ENCODE peak calls at places on chromosomes 5 and 9, in eight cellular contexts. One of them, this sample, is unnamed.

GRCh38 chr5:17799521-17799920 is 165.3 kb downstream of the TAF11L14 start:
- DNase-seq in right lobe of liver: no peak
- DNase-seq in tibial nerve: no peak
- DNase-seq in ovary: no peak
- DNase-seq in spleen: no peak
- DNase-seq in cardiac muscle cell: no peak
- DNase-seq in left ventricle myocardium inferior: no peak
- DNase-seq in adrenal gland: no peak
- DNase-seq in this sample: no peak

GRCh38 chr5:72817639-72818266 is 1.3 kb downstream of the TNPO1 start:
- DNase-seq in right lobe of liver: no peak
- DNase-seq in tibial nerve: no peak
- DNase-seq in ovary: no peak
- DNase-seq in spleen: no peak
- DNase-seq in cardiac muscle cell: no peak
- DNase-seq in left ventricle myocardium inferior: no peak
- DNase-seq in adrenal gland: no peak
- DNase-seq in this sample: no peak

GRCh38 chr5:161152415-161152814 is 300.4 kb upstream of the ATP10B start:
- DNase-seq in right lobe of liver: no peak
- DNase-seq in tibial nerve: no peak
- DNase-seq in ovary: no peak
- DNase-seq in spleen: no peak
- DNase-seq in cardiac muscle cell: no peak
- DNase-seq in left ventricle myocardium inferior: no peak
- DNase-seq in adrenal gland: no peak
- DNase-seq in this sample: no peak

GRCh38 chr9:110578896-110579752 is at the start of gene SVEP1:
- DNase-seq in right lobe of liver: no peak
- DNase-seq in tibial nerve: peak
- DNase-seq in ovary: peak
- DNase-seq in spleen: peak
- DNase-seq in cardiac muscle cell: peak
- DNase-seq in left ventricle myocardium inferior: peak
- DNase-seq in adrenal gland: peak
- DNase-seq in this sample: peak

GRCh38 chr5:169499990-169500389 is 83.6 kb upstream of the SPDL1 start:
- DNase-seq in right lobe of liver: no peak
- DNase-seq in tibial nerve: no peak
- DNase-seq in ovary: no peak
- DNase-seq in spleen: no peak
- DNase-seq in cardiac muscle cell: peak
- DNase-seq in left ventricle myocardium inferior: no peak
- DNase-seq in adrenal gland: no peak
- DNase-seq in this sample: no peak

GRCh38 chr9:22529426-22530199 is 83.0 kb downstream of the DMRTA1 start:
- DNase-seq in right lobe of liver: no peak
- DNase-seq in tibial nerve: no peak
- DNase-seq in ovary: no peak
- DNase-seq in spleen: no peak
- DNase-seq in cardiac muscle cell: no peak
- DNase-seq in left ventricle myocardium inferior: no peak
- DNase-seq in adrenal gland: no peak
- DNase-seq in this sample: no peak

GRCh38 chr9:136926749-136927148 is 17.8 kb downstream of the FBXW5 start:
- DNase-seq in right lobe of liver: no peak
- DNase-seq in tibial nerve: no peak
- DNase-seq in ovary: no peak
- DNase-seq in spleen: no peak
- DNase-seq in cardiac muscle cell: no peak
- DNase-seq in left ventricle myocardium inferior: no peak
- DNase-seq in adrenal gland: no peak
- DNase-seq in this sample: no peak

GRCh38 chr9:84331119-84331791 is 9.3 kb downstream of the SLC28A3 start:
- DNase-seq in right lobe of liver: no peak
- DNase-seq in tibial nerve: no peak
- DNase-seq in ovary: no peak
- DNase-seq in spleen: no peak
- DNase-seq in cardiac muscle cell: no peak
- DNase-seq in left ventricle myocardium inferior: no peak
- DNase-seq in adrenal gland: no peak
- DNase-seq in this sample: peak

GRCh38 chr5:138580777-138581176 is 5.6 kb upstream of the HSPA9 start:
- DNase-seq in right lobe of liver: no peak
- DNase-seq in tibial nerve: no peak
- DNase-seq in ovary: no peak
- DNase-seq in spleen: no peak
- DNase-seq in cardiac muscle cell: no peak
- DNase-seq in left ventricle myocardium inferior: no peak
- DNase-seq in adrenal gland: no peak
- DNase-seq in this sample: no peak

GRCh38 chr5:138575194-138576015 is at the start of gene HSPA9:
- DNase-seq in right lobe of liver: peak
- DNase-seq in tibial nerve: peak
- DNase-seq in ovary: peak
- DNase-seq in spleen: peak
- DNase-seq in cardiac muscle cell: peak
- DNase-seq in left ventricle myocardium inferior: peak
- DNase-seq in adrenal gland: peak
- DNase-seq in this sample: peak

GRCh38 chr5:138580001-138580400 is 4.8 kb upstream of the HSPA9 start:
- DNase-seq in right lobe of liver: no peak
- DNase-seq in tibial nerve: no peak
- DNase-seq in ovary: no peak
- DNase-seq in spleen: no peak
- DNase-seq in cardiac muscle cell: no peak
- DNase-seq in left ventricle myocardium inferior: no peak
- DNase-seq in adrenal gland: no peak
- DNase-seq in this sample: no peak

GRCh38 chr5:138582959-138583358 is 7.8 kb upstream of the HSPA9 start:
- DNase-seq in right lobe of liver: no peak
- DNase-seq in tibial nerve: no peak
- DNase-seq in ovary: no peak
- DNase-seq in spleen: no peak
- DNase-seq in cardiac muscle cell: no peak
- DNase-seq in left ventricle myocardium inferior: no peak
- DNase-seq in adrenal gland: no peak
- DNase-seq in this sample: no peak

DNA sequence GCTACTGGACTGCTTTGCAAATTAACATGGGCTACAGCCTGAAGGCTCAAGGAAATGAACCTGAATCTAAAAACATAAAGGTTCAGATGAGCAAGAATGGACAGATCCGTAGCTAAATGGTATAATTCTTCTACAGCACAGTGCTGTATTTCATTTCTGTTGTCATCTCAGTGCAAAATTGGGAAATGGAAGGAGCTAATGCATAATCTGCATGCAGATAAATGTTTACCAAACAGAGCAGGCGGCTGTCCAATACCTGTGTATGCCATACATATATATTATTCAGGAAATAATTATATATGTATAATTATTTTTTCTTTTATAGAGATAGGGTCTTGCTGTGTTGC is 4.3 kb upstream of the HSPA9 start:
- DNase-seq in right lobe of liver: no peak
- DNase-seq in tibial nerve: no peak
- DNase-seq in ovary: no peak
- DNase-seq in spleen: no peak
- DNase-seq in cardiac muscle cell: no peak
- DNase-seq in left ventricle myocardium inferior: no peak
- DNase-seq in adrenal gland: no peak
- DNase-seq in this sample: no peak
- TF ChIP-seq CTCF in right lobe of liver: no peak
- TF ChIP-seq CTCF in tibial nerve: no peak
- TF ChIP-seq CTCF in ovary: no peak
- TF ChIP-seq CTCF in spleen: no peak
- TF ChIP-seq CTCF in cardiac muscle cell: no peak
- TF ChIP-seq CTCF in left ventricle myocardium inferior: no peak
- TF ChIP-seq CTCF in adrenal gland: peak
- TF ChIP-seq CTCF in this sample: no peak

GRCh38 chr5:135832941-135833340 is 1.5 kb upstream of the SLC25A48 start:
- DNase-seq in right lobe of liver: peak
- DNase-seq in tibial nerve: no peak
- DNase-seq in ovary: no peak
- DNase-seq in spleen: peak
- DNase-seq in cardiac muscle cell: no peak
- DNase-seq in left ventricle myocardium inferior: no peak
- DNase-seq in adrenal gland: no peak
- DNase-seq in this sample: no peak

GRCh38 chr5:135833961-135834638 is 363 bp upstream of the SLC25A48 start:
- DNase-seq in right lobe of liver: peak
- DNase-seq in tibial nerve: no peak
- DNase-seq in ovary: no peak
- DNase-seq in spleen: peak
- DNase-seq in cardiac muscle cell: no peak
- DNase-seq in left ventricle myocardium inferior: no peak
- DNase-seq in adrenal gland: no peak
- DNase-seq in this sample: no peak

GRCh38 chr5:135833521-135833920 is 942 bp upstream of the SLC25A48 start:
- DNase-seq in right lobe of liver: peak
- DNase-seq in tibial nerve: no peak
- DNase-seq in ovary: no peak
- DNase-seq in spleen: peak
- DNase-seq in cardiac muscle cell: no peak
- DNase-seq in left ventricle myocardium inferior: no peak
- DNase-seq in adrenal gland: no peak
- DNase-seq in this sample: no peak

GRCh38 chr5:135835766-135836165 is 1.3 kb downstream of the SLC25A48 start:
- DNase-seq in right lobe of liver: peak
- DNase-seq in tibial nerve: no peak
- DNase-seq in ovary: no peak
- DNase-seq in spleen: peak
- DNase-seq in cardiac muscle cell: no peak
- DNase-seq in left ventricle myocardium inferior: no peak
- DNase-seq in adrenal gland: no peak
- DNase-seq in this sample: no peak

DNA sequence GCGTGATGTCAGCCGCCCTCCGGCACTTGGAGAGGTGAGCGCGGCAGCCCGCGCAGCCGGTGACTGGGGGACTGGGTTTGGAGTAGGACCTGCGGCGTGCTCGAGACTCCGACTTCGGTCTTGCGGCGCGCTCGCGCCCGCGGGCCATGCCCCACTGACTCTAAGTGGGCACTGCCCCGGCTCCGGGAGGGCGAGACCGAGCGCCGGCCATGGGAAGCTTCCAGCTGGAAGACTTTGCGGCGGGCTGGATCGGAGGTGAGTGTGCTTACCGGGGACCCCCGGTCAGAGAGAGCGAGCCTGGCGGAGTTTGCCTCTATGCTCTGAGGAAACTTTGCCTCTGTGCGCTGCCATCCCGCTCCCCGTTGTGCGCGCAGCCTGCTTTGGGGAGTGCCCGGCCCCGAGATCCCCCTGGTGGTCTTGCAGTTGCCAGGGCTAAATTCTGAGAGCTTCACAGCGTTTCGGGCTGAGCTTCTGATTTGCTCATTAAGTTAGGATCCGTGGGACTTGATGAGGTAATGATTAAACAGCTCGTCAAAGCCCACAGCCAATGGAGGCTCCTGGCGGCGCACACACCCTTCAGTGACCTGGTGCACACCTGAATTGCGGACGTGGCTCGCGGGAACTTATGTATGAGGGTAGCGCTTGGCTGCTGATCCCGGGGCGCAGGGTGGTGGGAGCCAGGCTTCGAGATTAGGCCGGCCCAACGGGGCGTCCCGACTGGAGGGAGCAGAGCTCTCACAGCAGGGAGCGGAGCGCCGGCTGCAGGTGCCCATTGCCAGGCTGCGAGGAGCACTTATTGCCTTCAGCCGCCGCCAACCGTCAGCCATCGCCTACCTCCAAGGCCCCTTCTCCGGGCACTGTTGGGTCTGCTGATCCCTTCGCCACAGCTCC is at the start of gene SLC25A48:
- DNase-seq in right lobe of liver: peak
- DNase-seq in tibial nerve: no peak
- DNase-seq in ovary: no peak
- DNase-seq in spleen: peak
- DNase-seq in cardiac muscle cell: peak
- DNase-seq in left ventricle myocardium inferior: peak
- DNase-seq in adrenal gland: peak
- DNase-seq in this sample: no peak
- H3K27ac ChIP-seq in right lobe of liver: no peak
- H3K27ac ChIP-seq in tibial nerve: peak
- H3K27ac ChIP-seq in ovary: no peak
- H3K27ac ChIP-seq in spleen: no peak
- H3K27ac ChIP-seq in cardiac muscle cell: no peak
- H3K27ac ChIP-seq in left ventricle myocardium inferior: no peak
- H3K27ac ChIP-seq in adrenal gland: no peak
- H3K27ac ChIP-seq in this sample: no peak

GRCh38 chr9:33265211-33265885 is 499 bp downstream of the CHMP5 start:
- DNase-seq in right lobe of liver: no peak
- DNase-seq in tibial nerve: no peak
- DNase-seq in ovary: peak
- DNase-seq in spleen: peak
- DNase-seq in cardiac muscle cell: no peak
- DNase-seq in left ventricle myocardium inferior: no peak
- DNase-seq in adrenal gland: peak
- DNase-seq in this sample: no peak

GRCh38 chr9:33263131-33263935 is 1.2 kb downstream of the BAG1 start:
- DNase-seq in right lobe of liver: peak
- DNase-seq in tibial nerve: no peak
- DNase-seq in ovary: peak
- DNase-seq in spleen: peak
- DNase-seq in cardiac muscle cell: peak
- DNase-seq in left ventricle myocardium inferior: no peak
- DNase-seq in adrenal gland: peak
- DNase-seq in this sample: no peak

GRCh38 chr9:33264473-33265177 is at the start of the genes BAG1 and CHMP5:
- DNase-seq in right lobe of liver: peak
- DNase-seq in tibial nerve: peak
- DNase-seq in ovary: peak
- DNase-seq in spleen: peak
- DNase-seq in cardiac muscle cell: peak
- DNase-seq in left ventricle myocardium inferior: peak
- DNase-seq in adrenal gland: peak
- DNase-seq in this sample: peak

GRCh38 chr9:33267368-33267767 is 2.5 kb downstream of the CHMP5 start:
- DNase-seq in right lobe of liver: no peak
- DNase-seq in tibial nerve: no peak
- DNase-seq in ovary: no peak
- DNase-seq in spleen: no peak
- DNase-seq in cardiac muscle cell: no peak
- DNase-seq in left ventricle myocardium inferior: no peak
- DNase-seq in adrenal gland: no peak
- DNase-seq in this sample: no peak

DNA sequence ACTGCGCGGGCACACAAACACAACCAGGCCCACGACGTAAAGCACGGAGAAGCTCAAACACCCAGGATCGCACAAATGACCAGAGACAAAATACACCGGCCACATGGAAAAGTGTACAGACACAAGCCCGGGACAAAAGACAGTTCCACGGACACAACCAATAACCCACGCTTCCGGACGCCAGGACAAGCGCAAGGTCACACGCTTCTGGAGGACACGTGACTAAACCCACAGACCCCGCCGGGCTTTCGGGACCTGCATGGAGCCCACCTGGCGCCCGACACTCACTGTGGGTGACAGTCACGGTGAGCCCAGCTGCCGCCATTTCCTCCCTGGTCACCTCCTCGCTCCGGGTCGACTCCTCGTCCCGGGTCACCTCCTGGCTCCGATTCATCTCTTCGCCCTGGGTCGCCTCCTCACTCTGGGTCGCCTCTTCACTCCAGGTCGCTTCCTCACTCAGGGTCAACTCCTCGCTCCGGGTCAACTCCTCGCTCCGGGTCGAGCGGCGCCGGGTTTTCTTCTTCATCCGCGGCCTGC is 504 bp downstream of the BAG1 start:
- DNase-seq in right lobe of liver: peak
- DNase-seq in tibial nerve: no peak
- DNase-seq in ovary: no peak
- DNase-seq in spleen: peak
- DNase-seq in cardiac muscle cell: peak
- DNase-seq in left ventricle myocardium inferior: peak
- DNase-seq in adrenal gland: peak
- DNase-seq in this sample: peak
- H3K4me3 ChIP-seq in right lobe of liver: peak
- H3K4me3 ChIP-seq in tibial nerve: peak
- H3K4me3 ChIP-seq in ovary: peak
- H3K4me3 ChIP-seq in spleen: peak
- H3K4me3 ChIP-seq in cardiac muscle cell: peak
- H3K4me3 ChIP-seq in left ventricle myocardium inferior: peak
- H3K4me3 ChIP-seq in adrenal gland: peak
- H3K4me3 ChIP-seq in this sample: peak

GRCh38 chr5:175701797-175702196 is 43.9 kb downstream of the HRH2 start:
- DNase-seq in right lobe of liver: peak
- DNase-seq in tibial nerve: no peak
- DNase-seq in ovary: no peak
- DNase-seq in spleen: peak
- DNase-seq in cardiac muscle cell: no peak
- DNase-seq in left ventricle myocardium inferior: no peak
- DNase-seq in adrenal gland: no peak
- DNase-seq in this sample: no peak

GRCh38 chr5:175697846-175698245 is 40.0 kb downstream of the HRH2 start:
- DNase-seq in right lobe of liver: peak
- DNase-seq in tibial nerve: no peak
- DNase-seq in ovary: no peak
- DNase-seq in spleen: peak
- DNase-seq in cardiac muscle cell: no peak
- DNase-seq in left ventricle myocardium inferior: no peak
- DNase-seq in adrenal gland: no peak
- DNase-seq in this sample: no peak

GRCh38 chr5:175698401-175699115 is 40.7 kb downstream of the HRH2 start:
- DNase-seq in right lobe of liver: peak
- DNase-seq in tibial nerve: no peak
- DNase-seq in ovary: no peak
- DNase-seq in spleen: peak
- DNase-seq in cardiac muscle cell: no peak
- DNase-seq in left ventricle myocardium inferior: no peak
- DNase-seq in adrenal gland: no peak
- DNase-seq in this sample: no peak

GRCh38 chr5:175696855-175697198 is 39.0 kb downstream of the HRH2 start:
- DNase-seq in right lobe of liver: no peak
- DNase-seq in tibial nerve: no peak
- DNase-seq in ovary: no peak
- DNase-seq in spleen: no peak
- DNase-seq in cardiac muscle cell: no peak
- DNase-seq in left ventricle myocardium inferior: no peak
- DNase-seq in adrenal gland: no peak
- DNase-seq in this sample: no peak

DNA sequence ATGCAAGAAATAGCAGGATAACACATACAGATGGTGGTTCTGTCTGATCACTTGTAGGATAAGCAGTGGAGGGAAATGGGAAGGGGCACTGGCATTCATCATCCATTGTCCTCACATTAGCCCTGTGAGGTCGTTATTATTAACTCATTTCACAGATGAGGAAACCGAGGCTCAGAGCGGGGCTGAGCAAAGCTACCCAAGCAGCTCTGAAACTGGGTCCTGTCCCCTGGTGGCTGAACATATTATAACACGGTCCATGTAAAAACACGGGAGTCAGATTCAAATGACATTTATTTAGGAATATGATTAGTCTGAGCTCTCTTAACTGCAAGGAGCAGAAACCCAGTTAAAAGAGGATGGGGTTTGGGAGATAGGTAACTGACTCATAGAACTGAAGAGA is 43.1 kb downstream of the HRH2 start:
- DNase-seq in right lobe of liver: peak
- DNase-seq in tibial nerve: no peak
- DNase-seq in ovary: no peak
- DNase-seq in spleen: peak
- DNase-seq in cardiac muscle cell: no peak
- DNase-seq in left ventricle myocardium inferior: no peak
- DNase-seq in adrenal gland: peak
- DNase-seq in this sample: no peak
- TF ChIP-seq CTCF in right lobe of liver: peak
- TF ChIP-seq CTCF in tibial nerve: no peak
- TF ChIP-seq CTCF in ovary: no peak
- TF ChIP-seq CTCF in spleen: no peak
- TF ChIP-seq CTCF in cardiac muscle cell: peak
- TF ChIP-seq CTCF in left ventricle myocardium inferior: peak
- TF ChIP-seq CTCF in adrenal gland: peak
- TF ChIP-seq CTCF in this sample: peak

This sample was measured in lower lobe of right lung.